ENCODE peak calls at places on chromosomes 3 and 15, in four cellular contexts. One of them, this sample, is unnamed.

GRCh38 chr3:65596511-65597224 is 442.1 kb downstream of the MAGI1 start:
- DNase-seq in keratinocyte: no peak
- DNase-seq in left lung: no peak
- DNase-seq in upper lobe of left lung: no peak
- DNase-seq in this sample: no peak

GRCh38 chr3:157467165-157467564 is 30.5 kb downstream of the PTX3 start:
- DNase-seq in keratinocyte: no peak
- DNase-seq in left lung: no peak
- DNase-seq in upper lobe of left lung: no peak
- DNase-seq in this sample: no peak

GRCh38 chr3:55090746-55091145 is 162.9 kb upstream of the LRTM1 start:
- DNase-seq in keratinocyte: no peak
- DNase-seq in left lung: no peak
- DNase-seq in upper lobe of left lung: no peak
- DNase-seq in this sample: no peak

GRCh38 chr15:34753236-34753894 is 1.4 kb downstream of the GJD2 start:
- DNase-seq in keratinocyte: no peak
- DNase-seq in left lung: no peak
- DNase-seq in upper lobe of left lung: no peak
- DNase-seq in this sample: no peak

GRCh38 chr3:169028716-169029115 is 634.8 kb downstream of the MECOM start:
- DNase-seq in keratinocyte: no peak
- DNase-seq in left lung: no peak
- DNase-seq in upper lobe of left lung: no peak
- DNase-seq in this sample: no peak

GRCh38 chr3:111321786-111322185 is 220.2 kb upstream of the CD96 start:
- DNase-seq in keratinocyte: no peak
- DNase-seq in left lung: no peak
- DNase-seq in upper lobe of left lung: no peak
- DNase-seq in this sample: no peak

GRCh38 chr3:113147608-113148306 is 63.6 kb upstream of the BOC start:
- DNase-seq in keratinocyte: no peak
- DNase-seq in left lung: no peak
- DNase-seq in upper lobe of left lung: no peak
- DNase-seq in this sample: no peak

GRCh38 chr15:85750319-85750806 is 44.4 kb downstream of the KLHL25 start:
- DNase-seq in keratinocyte: no peak
- DNase-seq in left lung: peak; percentile 79
- DNase-seq in upper lobe of left lung: peak; percentile 56
- DNase-seq in this sample: no peak

GRCh38 chr3:47337656-47338055 is 43.2 kb upstream of the PTPN23 start:
- DNase-seq in keratinocyte: no peak
- DNase-seq in left lung: no peak
- DNase-seq in upper lobe of left lung: no peak
- DNase-seq in this sample: no peak

GRCh38 chr15:60844431-60845174 is 365.7 kb upstream of the ICE2 start:
- DNase-seq in keratinocyte: no peak
- DNase-seq in left lung: no peak
- DNase-seq in upper lobe of left lung: no peak
- DNase-seq in this sample: peak; percentile 59

GRCh38 chr15:85125056-85125661 is 143.5 kb downstream of the PDE8A start:
- DNase-seq in keratinocyte: peak; percentile 19
- DNase-seq in left lung: no peak
- DNase-seq in upper lobe of left lung: no peak
- DNase-seq in this sample: no peak

GRCh38 chr3:162525052-162525451 is 1028.4 kb downstream of the OTOL1 start:
- DNase-seq in keratinocyte: no peak
- DNase-seq in left lung: no peak
- DNase-seq in upper lobe of left lung: no peak
- DNase-seq in this sample: no peak

GRCh38 chr3:17372811-17373210 is 369.6 kb downstream of the TBC1D5 start:
- DNase-seq in keratinocyte: no peak
- DNase-seq in left lung: no peak
- DNase-seq in upper lobe of left lung: no peak
- DNase-seq in this sample: no peak

GRCh38 chr15:25789616-25790002 is 73.5 kb downstream of the ATP10A start:
- DNase-seq in keratinocyte: no peak
- DNase-seq in left lung: no peak
- DNase-seq in upper lobe of left lung: no peak
- DNase-seq in this sample: no peak
- H3K4me3 ChIP-seq in keratinocyte: no peak overlapping the region
- H3K4me3 ChIP-seq in left lung: no peak overlapping the region
- H3K4me3 ChIP-seq in upper lobe of left lung: no peak overlapping the region
- H3K4me3 ChIP-seq in this sample: no peak overlapping the region

DNA sequence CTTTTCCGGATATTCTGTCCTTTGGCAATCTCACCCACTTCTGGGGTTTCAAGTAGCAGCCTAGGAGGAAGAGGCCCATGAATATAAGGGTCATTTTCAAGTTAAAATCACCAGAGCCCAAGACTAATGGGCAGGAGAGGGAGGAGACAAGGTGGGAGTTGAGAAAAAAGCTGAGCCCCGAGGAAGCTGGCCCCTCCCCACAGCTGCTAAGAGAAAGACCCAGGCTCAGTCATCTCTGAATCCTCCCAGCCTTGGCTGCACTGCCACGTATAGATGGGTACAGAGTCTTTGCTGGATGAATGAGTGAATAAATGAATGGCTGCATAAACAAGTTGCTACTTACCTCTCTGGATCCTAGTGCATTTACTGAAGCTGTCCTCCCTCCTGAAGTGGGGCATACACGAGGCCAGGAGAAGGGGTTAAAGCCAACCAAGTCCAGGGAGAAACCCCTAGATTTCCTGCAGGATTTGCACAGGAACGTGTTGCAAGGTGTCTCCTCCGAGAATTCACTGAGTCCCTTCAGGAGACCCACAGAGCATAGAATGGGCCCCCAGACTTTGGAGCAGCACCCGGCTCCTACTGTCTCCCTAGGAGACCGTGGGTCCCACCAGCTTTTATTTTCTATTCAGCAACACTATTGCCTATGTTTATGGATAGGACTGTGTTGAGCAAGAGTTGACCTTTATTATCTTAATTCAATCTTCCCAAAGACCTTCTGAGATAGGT is 100.8 kb upstream of the LIPC start:
- DNase-seq in keratinocyte: no peak
- DNase-seq in left lung: no peak
- DNase-seq in upper lobe of left lung: peak; percentile 24
- DNase-seq in this sample: no peak
- H3K27ac ChIP-seq in keratinocyte: peak overlapping the region; percentile 89
- H3K27ac ChIP-seq in left lung: peak overlapping the region; percentile 93
- H3K27ac ChIP-seq in upper lobe of left lung: peak overlapping the region; percentile 75
- H3K27ac ChIP-seq in this sample: no peak overlapping the region

GRCh38 chr3:6697722-6698121 is 163.2 kb upstream of the GRM7 start:
- DNase-seq in keratinocyte: no peak
- DNase-seq in left lung: no peak
- DNase-seq in upper lobe of left lung: no peak
- DNase-seq in this sample: no peak

GRCh38 chr3:6697285-6697684 is 163.6 kb upstream of the GRM7 start:
- DNase-seq in keratinocyte: no peak
- DNase-seq in left lung: no peak
- DNase-seq in upper lobe of left lung: no peak
- DNase-seq in this sample: no peak
- H3K27me3 ChIP-seq in keratinocyte: no peaks in the 10 kb centered on the region
- H3K27me3 ChIP-seq in left lung: no peaks in the 10 kb centered on the region
- H3K27me3 ChIP-seq in upper lobe of left lung: no peaks in the 10 kb centered on the region
- H3K27me3 ChIP-seq in this sample: no peaks in the 10 kb centered on the region

DNA sequence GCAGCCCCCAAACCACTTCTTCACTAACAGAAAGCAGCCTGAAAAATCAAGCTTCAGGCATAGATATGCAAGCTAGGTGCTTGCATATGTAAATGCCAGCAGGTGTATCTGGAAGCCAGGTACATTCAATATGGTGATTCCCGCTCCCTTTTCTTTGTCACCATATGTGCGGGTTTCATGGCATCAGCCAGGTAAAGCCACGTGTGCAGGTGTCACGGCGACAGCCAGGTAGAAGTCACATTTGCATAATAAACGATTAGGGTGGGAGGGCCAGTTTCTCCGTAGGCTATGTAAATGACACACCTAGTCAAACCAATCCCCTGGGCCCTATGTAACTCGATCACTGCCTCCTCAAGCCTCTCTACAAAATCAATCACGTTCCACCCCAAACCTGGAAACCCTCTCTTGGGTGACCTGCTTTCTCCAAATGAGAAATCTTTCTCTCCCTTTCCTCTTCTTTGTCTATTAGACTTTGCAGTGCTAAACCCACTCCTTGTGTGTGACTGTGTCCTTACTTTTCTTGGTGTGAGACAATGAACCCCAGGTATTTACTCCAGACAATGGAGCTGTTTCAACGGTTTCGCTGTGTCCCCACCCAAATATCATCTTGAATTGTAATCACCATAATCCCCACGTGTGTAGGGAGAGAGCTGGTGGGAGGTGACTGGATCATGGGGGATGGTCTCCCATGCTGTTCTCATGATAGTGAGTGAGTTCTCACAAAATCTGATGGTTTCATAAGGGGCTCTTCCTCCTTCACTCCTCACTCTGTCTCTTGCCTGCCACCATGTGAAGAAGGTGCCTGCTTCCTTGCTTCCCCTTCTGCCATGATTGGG is 44.6 kb downstream of the ONECUT1 start:
- DNase-seq in keratinocyte: no peak
- DNase-seq in left lung: no peak
- DNase-seq in upper lobe of left lung: no peak
- DNase-seq in this sample: no peak
- H3K4me3 ChIP-seq in keratinocyte: no peak overlapping the region
- H3K4me3 ChIP-seq in left lung: no peak overlapping the region
- H3K4me3 ChIP-seq in upper lobe of left lung: no peak overlapping the region
- H3K4me3 ChIP-seq in this sample: no peak overlapping the region

GRCh38 chr3:133828576-133829309 is 23.1 kb downstream of the SRPRB start:
- DNase-seq in keratinocyte: no peak
- DNase-seq in left lung: no peak
- DNase-seq in upper lobe of left lung: no peak
- DNase-seq in this sample: no peak
- H3K27ac ChIP-seq in keratinocyte: no peak overlapping the region
- H3K27ac ChIP-seq in left lung: no peak overlapping the region
- H3K27ac ChIP-seq in upper lobe of left lung: no peak overlapping the region
- H3K27ac ChIP-seq in this sample: no peak overlapping the region

DNA sequence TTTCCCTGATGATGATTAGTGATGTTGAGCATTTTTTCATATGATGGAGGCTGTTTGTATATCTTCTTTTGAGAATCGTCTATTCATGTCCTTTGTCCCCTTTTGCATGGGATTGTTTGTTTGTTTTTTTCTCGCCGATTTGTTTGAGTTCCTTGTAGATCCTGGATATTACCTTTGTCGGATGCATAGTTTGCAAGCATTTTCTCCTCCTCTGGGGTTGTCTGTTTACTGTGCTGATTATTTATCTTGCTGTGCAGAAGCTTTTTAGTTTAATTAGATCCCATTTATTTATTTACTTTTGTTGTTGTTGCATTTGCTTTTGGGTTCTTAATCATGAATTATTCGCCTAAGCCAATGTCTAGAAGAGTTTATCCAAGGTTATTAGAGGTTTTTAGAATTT is 232.8 kb downstream of the XXYLT1 start:
- DNase-seq in keratinocyte: no peak
- DNase-seq in left lung: no peak
- DNase-seq in upper lobe of left lung: no peak
- DNase-seq in this sample: no peak
- H3K27me3 ChIP-seq in keratinocyte: no peaks in the 10 kb centered on the region
- H3K27me3 ChIP-seq in left lung: no peaks in the 10 kb centered on the region
- H3K27me3 ChIP-seq in upper lobe of left lung: no peaks in the 10 kb centered on the region
- H3K27me3 ChIP-seq in this sample: peaks cover 5% of the 10 kb centered on the region

GRCh38 chr3:52442409-52443267 is 2.3 kb downstream of the SEMA3G start:
- DNase-seq in keratinocyte: no peak
- DNase-seq in left lung: no peak
- DNase-seq in upper lobe of left lung: no peak
- DNase-seq in this sample: no peak
- H3K4me3 ChIP-seq in keratinocyte: no peak overlapping the region
- H3K4me3 ChIP-seq in left lung: peak overlapping the region; percentile 36
- H3K4me3 ChIP-seq in upper lobe of left lung: peak overlapping the region; percentile 44
- H3K4me3 ChIP-seq in this sample: no peak overlapping the region

GRCh38 chr3:31862861-31863260 is 118.2 kb downstream of the OSBPL10 start:
- DNase-seq in keratinocyte: no peak
- DNase-seq in left lung: no peak
- DNase-seq in upper lobe of left lung: no peak
- DNase-seq in this sample: no peak

GRCh38 chr3:31861839-31862238 is 119.2 kb downstream of the OSBPL10 start:
- DNase-seq in keratinocyte: no peak
- DNase-seq in left lung: no peak
- DNase-seq in upper lobe of left lung: no peak
- DNase-seq in this sample: no peak

GRCh38 chr3:31858439-31858838 is 122.6 kb downstream of the OSBPL10 start:
- DNase-seq in keratinocyte: no peak
- DNase-seq in left lung: no peak
- DNase-seq in upper lobe of left lung: no peak
- DNase-seq in this sample: peak; percentile 7

GRCh38 chr3:31853580-31853979 is 127.5 kb downstream of the OSBPL10 start:
- DNase-seq in keratinocyte: no peak
- DNase-seq in left lung: no peak
- DNase-seq in upper lobe of left lung: no peak
- DNase-seq in this sample: no peak

GRCh38 chr3:31859245-31859644 is 121.8 kb downstream of the OSBPL10 start:
- DNase-seq in keratinocyte: no peak
- DNase-seq in left lung: no peak
- DNase-seq in upper lobe of left lung: no peak
- DNase-seq in this sample: no peak
- H3K27ac ChIP-seq in keratinocyte: no peak overlapping the region
- H3K27ac ChIP-seq in left lung: no peak overlapping the region
- H3K27ac ChIP-seq in upper lobe of left lung: no peak overlapping the region
- H3K27ac ChIP-seq in this sample: no peak overlapping the region

This sample was measured in CD4-positive, CD25-positive, alpha-beta regulatory T cell.